ENCODE peak calls at places on chromosomes 7 and 10, in ten cellular contexts. K, E, P, I, A, D, B, G, S and L are unnamed samples.

GRCh38 chr7:87451187-87451586 is 24.3 kb downstream of the ABCB4 start:
- DNase-seq in K (no peak), E (no peak), P (no peak), I (no peak), A (no peak), D (no peak), B (no peak), G (no peak), S (no peak), L (no peak)

GRCh38 chr10:93812664-93813338 is 55.1 kb downstream of the LGI1 start:
- DNase-seq in K (no peak), E (no peak), P (no peak), I (no peak), A (no peak), D (no peak), B (no peak), G (no peak), S (no peak), L (no peak)

GRCh38 chr10:17026686-17027485 is 102.7 kb downstream of the CUBN start:
- DNase-seq in K (no peak), E (no peak), P (no peak), I (no peak), A (no peak), D (no peak), B (no peak), G (no peak), S (no peak), L (no peak)

GRCh38 chr10:72263613-72264241 is 10.0 kb upstream of the DDIT4 start:
- DNase-seq in K (no peak), E (no peak), P (peak; percentile 91), I (peak; percentile 94), A (no peak), D (no peak), B (no peak), G (no peak), S (no peak), L (no peak)

GRCh38 chr10:63157845-63158624 is 24.9 kb downstream of the NRBF2 start:
- DNase-seq in K (no peak), E (peak; percentile 57), P (no peak), I (peak; percentile 40), A (no peak), D (no peak), B (no peak), G (no peak), S (no peak), L (peak; percentile 17)

GRCh38 chr10:113168560-113168959 is 218.5 kb downstream of the TCF7L2 start:
- DNase-seq in K (no peak), E (no peak), P (no peak), I (no peak), A (no peak), D (no peak), B (no peak), G (no peak), S (no peak), L (no peak)

GRCh38 chr7:29109815-29110385 is 36.4 kb downstream of the CPVL start:
- DNase-seq in K (no peak), E (no peak), P (no peak), I (peak; percentile 21), A (no peak), D (no peak), B (no peak), G (no peak), S (no peak), L (no peak)

GRCh38 chr10:110600487-110601101 is 33.1 kb downstream of the SMC3 start:
- DNase-seq in K (no peak), E (peak; percentile 27), P (no peak), I (peak; percentile 45), A (no peak), D (no peak), B (no peak), G (no peak), S (peak; percentile 31), L (no peak)

GRCh38 chr7:98745722-98746318 is 124.0 kb downstream of the TMEM130 start:
- DNase-seq in K (no peak), E (peak; percentile 68), P (peak; percentile 85), I (peak; percentile 79), A (no peak), D (no peak), B (no peak), G (peak; percentile 79), S (peak; percentile 91), L (no peak)

GRCh38 chr10:17872191-17873091 is 63.3 kb downstream of the MRC1 start:
- DNase-seq in K (no peak), E (no peak), P (no peak), I (no peak), A (no peak), D (no peak), B (no peak), G (no peak), S (no peak), L (no peak)

GRCh38 chr10:42982886-42983594 is 93.8 kb upstream of the RET start:
- DNase-seq in K (peak; percentile 35), E (no peak), P (peak; percentile 16), I (no peak), A (no peak), D (no peak), B (no peak), G (no peak), S (no peak), L (peak; percentile 7)

GRCh38 chr10:60147576-60148265 is 241.4 kb upstream of the CCDC6 start:
- DNase-seq in K (no peak), E (no peak), P (no peak), I (no peak), A (no peak), D (no peak), B (no peak), G (no peak), S (no peak), L (no peak)

GRCh38 chr10:47288916-47289495 is 11.0 kb upstream of the GDF10 start:
- DNase-seq in K (peak; percentile 47), E (no peak), P (no peak), I (no peak), A (no peak), D (no peak), B (no peak), G (no peak), S (peak; percentile 10), L (no peak)

GRCh38 chr10:93061594-93062498 is 1.2 kb downstream of the CYP26C1 start:
- DNase-seq in K (no peak), E (no peak), P (no peak), I (no peak), A (peak; percentile 84), D (no peak), B (no peak), G (no peak), S (no peak), L (no peak)

GRCh38 chr7:150963707-150964559 is 14.2 kb downstream of the KCNH2 start:
- DNase-seq in K (no peak), E (no peak), P (no peak), I (no peak), A (peak; percentile 39), D (no peak), B (no peak), G (peak; percentile 51), S (no peak), L (no peak)
- TF ChIP-seq POLR2A in K (no peak), E (no peak), P (no peak), I (no peak), A (no peak), D (no peak), B (no peak), G (no peak), S (no peak), L (no peak)

DNA sequence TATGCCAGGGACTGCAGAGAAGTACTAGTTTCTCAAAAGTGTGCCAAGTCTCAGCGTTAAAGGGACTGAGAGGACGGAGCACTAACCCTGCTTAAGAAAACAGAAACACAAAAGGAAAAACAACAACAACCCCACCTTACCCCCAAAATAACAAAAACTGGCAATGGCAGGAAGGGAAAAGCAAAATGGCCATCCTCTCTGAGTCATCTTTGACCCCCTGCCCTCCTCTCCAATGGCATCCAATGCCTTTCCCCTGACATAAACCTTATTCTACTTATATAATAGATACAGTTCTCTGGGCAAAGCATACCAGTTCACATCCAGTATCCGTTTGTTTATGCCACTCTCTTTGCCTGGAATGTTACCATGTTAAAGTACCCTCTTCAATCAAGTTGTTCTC is 1.6 kb downstream of the POLR1F start:
- DNase-seq in K (no peak), E (no peak), P (no peak), I (no peak), A (no peak), D (no peak), B (no peak), G (no peak), S (no peak), L (no peak)
- H3K4me3 ChIP-seq in K (no peak overlapping the region), E (peak overlapping the region; percentile 89), P (peak overlapping the region; percentile 82), I (no peak overlapping the region), A (no peak overlapping the region), D (no peak overlapping the region), B (no peak overlapping the region), G (no peak overlapping the region), S (no peak overlapping the region), L (no peak overlapping the region)

GRCh38 chr7:82289889-82290288 is 153.7 kb downstream of the CACNA2D1 start:
- DNase-seq in K (no peak), E (no peak), P (no peak), I (no peak), A (no peak), D (no peak), B (no peak), G (no peak), S (no peak), L (no peak)

GRCh38 chr7:82286096-82286841 is 157.3 kb downstream of the CACNA2D1 start:
- DNase-seq in K (no peak), E (no peak), P (no peak), I (no peak), A (no peak), D (no peak), B (no peak), G (no peak), S (no peak), L (no peak)

GRCh38 chr7:82288769-82289535 is 154.6 kb downstream of the CACNA2D1 start:
- DNase-seq in K (no peak), E (no peak), P (no peak), I (no peak), A (no peak), D (no peak), B (no peak), G (no peak), S (no peak), L (no peak)

GRCh38 chr7:82284936-82285519 is 158.5 kb downstream of the CACNA2D1 start:
- DNase-seq in K (no peak), E (no peak), P (no peak), I (no peak), A (no peak), D (no peak), B (no peak), G (no peak), S (no peak), L (no peak)
- TF ChIP-seq POLR2A in K (no peak), E (no peak), P (no peak), I (no peak), A (no peak), D (no peak), B (no peak), G (no peak), S (no peak), L (no peak)

GRCh38 chr10:2108496-2108895 is 371.2 kb upstream of the ADARB2 start:
- DNase-seq in K (no peak), E (no peak), P (no peak), I (no peak), A (no peak), D (no peak), B (no peak), G (no peak), S (no peak), L (no peak)

GRCh38 chr10:2111936-2112335 is 374.6 kb upstream of the ADARB2 start:
- DNase-seq in K (no peak), E (no peak), P (no peak), I (no peak), A (no peak), D (no peak), B (no peak), G (no peak), S (no peak), L (no peak)

GRCh38 chr10:2106641-2107040 is 369.3 kb upstream of the ADARB2 start:
- DNase-seq in K (no peak), E (no peak), P (no peak), I (no peak), A (no peak), D (no peak), B (no peak), G (no peak), S (no peak), L (no peak)
- H3K4me3 ChIP-seq in K (no peak overlapping the region), E (no peak overlapping the region), P (no peak overlapping the region), I (no peak overlapping the region), A (no peak overlapping the region), D (no peak overlapping the region), B (no peak overlapping the region), G (no peak overlapping the region), S (no peak overlapping the region), L (no peak overlapping the region)